ENCODE peak calls at places on chromosomes 16 and 17, in ten cellular contexts. X, R, L, M, Z, E, J, O, K and U are unnamed samples.

GRCh38 chr16:83953796-83954576 is 946 bp downstream of the OSGIN1 start:
- DNase-seq in X (peak; percentile 49), R (no peak), L (no peak), M (no peak), Z (peak; percentile 69), E (peak; percentile 32), J (no peak), O (peak; percentile 31), K (peak; percentile 19), U (no peak)

GRCh38 chr17:68591583-68591982 is 9.6 kb downstream of the FAM20A start:
- DNase-seq in X (no peak), R (no peak), L (peak; percentile 29), M (no peak), Z (no peak), E (no peak), J (no peak), O (no peak), K (no peak), U (no peak)

GRCh38 chr16:68364601-68364998 is 53.8 kb downstream of the PRMT7 start:
- DNase-seq in X (no peak), R (no peak), L (no peak), M (no peak), Z (peak; percentile 65), E (peak; percentile 27), J (no peak), O (no peak), K (no peak), U (no peak)

GRCh38 chr17:34243732-34244299 is 11.3 kb upstream of the CCL2 start:
- DNase-seq in X (peak; percentile 62), R (no peak), L (no peak), M (no peak), Z (no peak), E (no peak), J (peak; percentile 11), O (no peak), K (no peak), U (no peak)

GRCh38 chr17:72126575-72127486 is 6.0 kb downstream of the SOX9 start:
- DNase-seq in X (peak; percentile 36), R (no peak), L (peak; percentile 25), M (no peak), Z (peak; percentile 32), E (peak; percentile 83), J (peak; percentile 39), O (no peak), K (no peak), U (no peak)

GRCh38 chr16:58024673-58025350 is 742 bp upstream of the MMP15 start:
- DNase-seq in X (no peak), R (no peak), L (no peak), M (no peak), Z (peak; percentile 52), E (no peak), J (no peak), O (peak; percentile 63), K (no peak), U (no peak)

GRCh38 chr17:13410874-13411273 is 190.9 kb downstream of the HS3ST3A1 start:
- DNase-seq in X (no peak), R (no peak), L (no peak), M (peak; percentile 40), Z (no peak), E (peak; percentile 44), J (no peak), O (no peak), K (no peak), U (no peak)

GRCh38 chr16:1946495-1947368 is 3.7 kb upstream of the MSRB1 start:
- DNase-seq in X (no peak), R (no peak), L (no peak), M (no peak), Z (no peak), E (no peak), J (no peak), O (no peak), K (no peak), U (no peak)

GRCh38 chr16:22712471-22712870 is 101.5 kb upstream of the HS3ST2 start:
- DNase-seq in X (no peak), R (no peak), L (no peak), M (no peak), Z (no peak), E (no peak), J (no peak), O (no peak), K (no peak), U (no peak)

GRCh38 chr17:2906907-2907306 is 110.7 kb downstream of the RAP1GAP2 start:
- DNase-seq in X (no peak), R (no peak), L (no peak), M (no peak), Z (no peak), E (no peak), J (no peak), O (no peak), K (no peak), U (no peak)

GRCh38 chr17:38535886-38536285 is 69.9 kb downstream of the SRCIN1 start:
- DNase-seq in X (no peak), R (no peak), L (no peak), M (no peak), Z (no peak), E (no peak), J (no peak), O (no peak), K (no peak), U (no peak)

GRCh38 chr17:61415374-61416210 is 15.9 kb downstream of the TBX2 start:
- DNase-seq in X (no peak), R (no peak), L (no peak), M (no peak), Z (no peak), E (peak; percentile 37), J (no peak), O (no peak), K (no peak), U (no peak)

GRCh38 chr17:44915727-44916058 is 393 bp upstream of the GFAP start:
- DNase-seq in X (no peak), R (no peak), L (no peak), M (no peak), Z (no peak), E (no peak), J (no peak), O (no peak), K (no peak), U (no peak)

GRCh38 chr16:81493755-81494433 is 49.3 kb downstream of the CMIP start:
- DNase-seq in X (no peak), R (no peak), L (no peak), M (peak; percentile 17), Z (peak; percentile 87), E (peak; percentile 94), J (no peak), O (peak; percentile 18), K (peak; percentile 28), U (no peak)

GRCh38 chr16:86752582-86753175 is 174.3 kb downstream of the FOXL1 start:
- DNase-seq in X (no peak), R (no peak), L (no peak), M (no peak), Z (no peak), E (peak; percentile 43), J (no peak), O (no peak), K (no peak), U (no peak)

GRCh38 chr16:19566362-19566761 is 10.9 kb downstream of the VPS35L start:
- DNase-seq in X (no peak), R (no peak), L (no peak), M (no peak), Z (no peak), E (no peak), J (no peak), O (no peak), K (no peak), U (no peak)

GRCh38 chr17:48439072-48439471 is 9.1 kb upstream of the SKAP1 start:
- DNase-seq in X (no peak), R (no peak), L (no peak), M (no peak), Z (no peak), E (no peak), J (no peak), O (no peak), K (no peak), U (no peak)

GRCh38 chr16:8669481-8669880 is 4.9 kb upstream of the ABAT start:
- DNase-seq in X (no peak), R (no peak), L (no peak), M (no peak), Z (peak; percentile 55), E (no peak), J (no peak), O (no peak), K (no peak), U (no peak)

GRCh38 chr16:81651758-81652718 is 127.1 kb upstream of the PLCG2 start:
- DNase-seq in X (no peak), R (no peak), L (no peak), M (no peak), Z (peak; percentile 94), E (no peak), J (no peak), O (no peak), K (no peak), U (no peak)

GRCh38 chr17:19713462-19713861 is 2.9 kb downstream of the SLC47A2 start:
- DNase-seq in X (no peak), R (no peak), L (no peak), M (no peak), Z (no peak), E (no peak), J (no peak), O (no peak), K (no peak), U (no peak)

GRCh38 chr17:68195667-68196393 is 52.0 kb upstream of the AMZ2 start:
- DNase-seq in X (no peak), R (no peak), L (no peak), M (no peak), Z (peak; percentile 61), E (no peak), J (no peak), O (peak; percentile 56), K (no peak), U (no peak)

GRCh38 chr17:7436556-7437368 is 1.5 kb downstream of the TMEM102 start:
- DNase-seq in X (peak; percentile 66), R (peak; percentile 72), L (peak; percentile 70), M (peak; percentile 43), Z (peak; percentile 93), E (peak; percentile 75), J (peak; percentile 84), O (peak; percentile 77), K (no peak), U (peak; percentile 23)

GRCh38 chr17:37490638-37491614 is 1.2 kb downstream of the DUSP14 start:
- DNase-seq in X (peak; percentile 35), R (no peak), L (peak; percentile 64), M (peak; percentile 68), Z (peak; percentile 65), E (peak; percentile 93), J (no peak), O (no peak), K (no peak), U (peak; percentile 76)

GRCh38 chr16:56609463-56609921 is 1.1 kb downstream of the MT2A start:
- DNase-seq in X (peak; percentile 89), R (peak; percentile 85), L (peak; percentile 87), M (peak; percentile 78), Z (peak; percentile 85), E (peak; percentile 92), J (peak; percentile 76), O (peak; percentile 43), K (no peak), U (peak; percentile 87)

GRCh38 chr17:50117202-50118040 is 12.5 kb downstream of the SAMD14 start:
- DNase-seq in X (no peak), R (peak; percentile 63), L (no peak), M (no peak), Z (peak; percentile 92), E (peak; percentile 35), J (no peak), O (no peak), K (no peak), U (no peak)

GRCh38 chr16:24721830-24722238 is 7.6 kb upstream of the TNRC6A start:
- DNase-seq in X (no peak), R (no peak), L (no peak), M (no peak), Z (no peak), E (no peak), J (no peak), O (no peak), K (no peak), U (no peak)

GRCh38 chr17:38451030-38451839 is 23.0 kb downstream of the ARHGAP23 start:
- DNase-seq in X (no peak), R (no peak), L (peak; percentile 75), M (no peak), Z (peak; percentile 87), E (peak; percentile 79), J (no peak), O (no peak), K (no peak), U (peak; percentile 31)

GRCh38 chr17:10385871-10386270 is 13.1 kb upstream of the MYH13 start:
- DNase-seq in X (no peak), R (no peak), L (no peak), M (no peak), Z (no peak), E (no peak), J (no peak), O (no peak), K (no peak), U (no peak)